ENCODE peak calls at places on chromosome 15, in ten cellular contexts. M, Z, Q, O, F, B, C, W, N and E are unnamed samples.

GRCh38 chr15:40333922-40334492 is 6.7 kb downstream of the CCDC9B start:
- DNase-seq in N (no peak), B (no peak), C (no peak), O (no peak), W (no peak), F (no peak), Q (no peak), M (no peak), Z (peak; percentile 29), E (no peak)

GRCh38 chr15:99574502-99574901 is 8.7 kb downstream of the MEF2A start:
- DNase-seq in Q (no peak), F (no peak), Z (no peak), O (no peak), C (no peak), M (no peak), N (no peak), B (no peak), W (no peak), E (no peak)

GRCh38 chr15:99343836-99344551 is 92.7 kb downstream of the LRRC28 start:
- DNase-seq in W (no peak), M (peak; percentile 31), Q (no peak), B (no peak), C (no peak), N (peak; percentile 6), Z (no peak), O (no peak), F (no peak), E (peak; percentile 0)

GRCh38 chr15:65953622-65954021 is 84.3 kb downstream of the RAB11A start:
- DNase-seq in C (no peak), W (no peak), N (no peak), O (no peak), B (no peak), Z (no peak), M (no peak), F (no peak), Q (no peak), E (no peak)

GRCh38 chr15:49380912-49381311 is 42.1 kb upstream of the FGF7 start:
- DNase-seq in N (no peak), W (no peak), Q (no peak), F (no peak), Z (no peak), M (no peak), B (no peak), C (no peak), O (no peak), E (no peak)

GRCh38 chr15:42712584-42712983 is 24.3 kb downstream of the CDAN1 start:
- DNase-seq in C (peak; percentile 5), Q (no peak), O (no peak), N (no peak), F (no peak), W (no peak), B (no peak), Z (no peak), M (no peak), E (no peak)

GRCh38 chr15:45187894-45188830 is at the start of gene SHF:
- DNase-seq in M (peak; percentile 58), Q (peak; percentile 12), N (peak; percentile 42), B (no peak), O (peak; percentile 38), F (peak; percentile 84), W (peak; percentile 36), Z (peak; percentile 46), C (peak; percentile 65), E (peak; percentile 42)

GRCh38 chr15:99169769-99170311 is 65.0 kb downstream of the SYNM start:
- DNase-seq in C (no peak), O (no peak), Z (no peak), M (no peak), Q (no peak), N (no peak), F (no peak), W (no peak), B (peak; percentile 53), E (no peak)

GRCh38 chr15:64854041-64854440 is 12.3 kb downstream of the PLEKHO2 start:
- DNase-seq in Q (no peak), Z (no peak), W (no peak), B (no peak), M (no peak), N (no peak), C (no peak), O (no peak), F (no peak), E (no peak)